ENCODE peak calls at places on chromosomes 12 and 14, in four cellular contexts. M is RWPE2; N is mammary epithelial cell; Z is effector memory CD4-positive, alpha-beta T cell. I is an unnamed sample. For H3K4me1, the result is how much of the 10 kb centered on the place peaks cover.

GRCh38 chr14:46137786-46138185 is 513.8 kb downstream of the RPL10L start:
- DNase-seq in Z (no peak), M (no peak), N (no peak), I (no peak)

GRCh38 chr12:131452444-131452860 is 258.4 kb upstream of the SFSWAP start:
- DNase-seq in Z (no peak), N (no peak), M (no peak), I (peak)

GRCh38 chr12:50442178-50442908 is 41.7 kb downstream of the LARP4 start:
- DNase-seq in M (no peak), N (peak), Z (no peak), I (no peak)

GRCh38 chr14:71533396-71533795 is 398.8 kb upstream of the RGS6 start:
- DNase-seq in N (peak), Z (no peak), M (no peak), I (no peak)

GRCh38 chr12:13175499-13175898 is 21.0 kb upstream of the EMP1 start:
- DNase-seq in Z (no peak), N (peak), M (no peak), I (no peak)

GRCh38 chr12:76927170-76927784 is 48.5 kb upstream of the CSRP2 start:
- DNase-seq in N (peak), Z (no peak), M (no peak), I (peak)

GRCh38 chr12:112900298-112901145 is 6.2 kb upstream of the OAS1 start:
- DNase-seq in M (no peak), Z (no peak), N (peak), I (no peak)

GRCh38 chr14:74518221-74518620 is 24.7 kb downstream of the ISCA2 start:
- DNase-seq in M (no peak), N (peak), Z (no peak), I (no peak)

DNA sequence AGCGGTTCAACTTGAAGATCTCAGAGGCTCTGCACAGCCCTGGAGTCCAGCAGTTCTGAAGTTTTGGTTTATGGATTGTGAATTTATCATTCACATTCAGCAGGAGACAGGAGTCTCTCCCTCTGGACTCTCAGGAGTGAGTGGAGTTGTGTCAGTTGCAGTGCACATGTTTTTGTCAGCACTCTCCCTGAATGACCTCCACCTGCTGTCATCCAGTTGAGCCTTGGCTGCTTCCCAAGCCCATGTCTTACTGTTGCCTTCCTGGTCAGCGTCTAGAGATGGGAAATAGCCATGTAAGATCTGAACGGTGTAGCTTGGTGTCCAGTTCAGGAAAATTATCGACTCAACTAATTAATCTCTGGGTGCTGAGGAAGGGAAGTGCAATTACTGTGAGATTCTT is 133.2 kb downstream of the PRKCH start:
- DNase-seq in Z (no peak), N (no peak), M (no peak), I (no peak)
- H3K27ac ChIP-seq in Z (peak), N (no peak), M (no peak), I (no peak)

GRCh38 chr14:105323663-105324062 is 9.1 kb downstream of the PACS2 start:
- DNase-seq in Z (no peak), N (no peak), M (peak), I (no peak)
- H3K4me1 ChIP-seq in Z (under half), N (under half), M (under half), I (under half)

DNA sequence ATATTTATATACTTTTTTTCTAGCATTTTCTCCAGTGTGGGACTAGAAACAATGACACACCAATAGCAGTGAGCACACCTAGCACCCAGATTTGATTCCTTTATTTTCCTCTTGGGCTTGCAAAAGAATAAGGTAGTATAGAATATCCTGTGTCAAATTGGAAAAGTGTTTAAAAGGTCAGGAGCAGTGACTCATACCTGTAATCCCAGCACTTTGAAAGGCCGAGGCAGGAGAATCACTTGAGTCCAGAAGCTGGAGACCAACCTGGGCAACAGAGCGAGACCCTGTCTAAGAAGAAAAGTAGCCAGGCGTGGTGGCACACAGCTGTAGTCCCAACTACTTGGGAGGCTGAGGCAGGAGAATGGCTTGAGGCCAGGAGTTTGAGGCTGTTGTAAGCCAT is 53.8 kb upstream of the SGPP1 start:
- DNase-seq in M (no peak), N (no peak), Z (no peak), I (no peak)
- H3K4me3 ChIP-seq in M (no peak), N (no peak), Z (no peak), I (no peak)

GRCh38 chr12:67826946-67827719 is 162.1 kb upstream of the IFNG-AS1 start:
- DNase-seq in Z (no peak), N (peak), M (no peak), I (no peak)
- H3K27ac ChIP-seq in Z (no peak), N (peak), M (peak), I (peak)

GRCh38 chr12:68612675-68613074 is 2.0 kb downstream of the RAP1B start:
- DNase-seq in N (no peak), M (no peak), Z (no peak), I (no peak)

GRCh38 chr12:68612245-68612644 is 1.5 kb downstream of the RAP1B start:
- DNase-seq in Z (no peak), N (peak), M (no peak), I (no peak)

GRCh38 chr12:68614772-68615171 is 4.1 kb downstream of the RAP1B start:
- DNase-seq in Z (no peak), M (no peak), N (no peak), I (no peak)

GRCh38 chr12:68614105-68614679 is 3.5 kb downstream of the RAP1B start:
- DNase-seq in Z (no peak), N (no peak), M (no peak), I (no peak)

DNA sequence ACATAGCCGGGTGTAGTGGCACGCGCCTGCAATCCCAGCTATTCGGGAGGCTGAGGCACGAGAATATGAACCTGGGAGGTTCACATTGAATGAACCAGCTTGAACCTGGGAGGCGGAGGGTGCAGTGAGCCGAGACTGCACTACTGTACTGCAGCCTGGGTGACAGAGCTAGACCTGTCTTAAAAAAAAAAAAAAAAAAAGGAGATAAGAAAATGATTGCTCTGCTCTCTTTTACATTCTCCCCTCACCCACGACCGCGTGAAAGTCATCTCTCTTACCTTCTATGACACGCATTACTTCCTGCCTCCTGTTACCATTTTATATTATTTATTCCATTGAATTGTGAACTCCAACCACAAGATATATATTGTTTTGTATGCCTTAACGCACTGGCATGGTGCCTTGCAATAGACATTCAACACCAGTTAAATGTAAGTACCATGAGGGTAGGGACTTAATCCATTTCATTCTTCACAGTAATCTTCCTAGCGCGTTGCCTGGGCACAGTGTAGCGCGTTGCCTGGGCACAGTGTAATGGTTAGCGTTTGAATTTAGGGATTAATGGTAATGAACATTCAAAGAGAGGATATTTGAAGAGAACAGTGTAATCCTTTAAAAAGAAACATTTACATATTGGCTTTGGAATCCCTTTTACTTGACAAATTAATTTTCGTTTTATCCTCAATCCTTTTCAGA is 2.7 kb downstream of the RAP1B start:
- DNase-seq in N (no peak), M (no peak), Z (peak), I (no peak)
- H3K4me1 ChIP-seq in N (under half), M (under half), Z (under half), I (under half)

DNA sequence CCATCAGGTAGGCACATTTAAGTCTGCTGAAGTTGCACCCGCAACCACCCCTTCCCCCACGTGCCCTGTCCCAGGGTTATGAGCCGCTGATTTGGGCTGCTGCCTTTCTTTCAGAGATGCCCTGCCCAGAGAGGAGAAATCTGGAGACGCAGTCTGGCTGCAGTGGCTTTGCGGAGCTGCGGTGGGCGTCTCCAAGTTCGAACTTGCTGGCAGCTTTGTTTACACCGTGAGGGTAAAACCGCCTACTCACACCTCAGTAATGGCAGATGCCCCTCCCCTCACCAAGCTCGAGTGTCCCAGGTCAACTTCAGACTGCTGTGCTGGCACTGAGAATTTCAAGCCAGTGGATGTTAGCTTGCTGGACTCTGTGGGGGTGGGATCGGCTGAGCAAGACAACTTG is 14.7 kb downstream of the PTCSC3 start:
- DNase-seq in M (no peak), N (no peak), Z (no peak), I (no peak)
- H3K4me3 ChIP-seq in M (no peak), N (no peak), Z (no peak), I (no peak)

GRCh38 chr12:46461907-46462605 is 89.5 kb upstream of the SLC38A2 start:
- DNase-seq in Z (no peak), M (no peak), N (peak), I (no peak)

GRCh38 chr12:46461459-46461858 is 88.9 kb upstream of the SLC38A2 start:
- DNase-seq in M (no peak), N (no peak), Z (no peak), I (no peak)

GRCh38 chr12:46459111-46459510 is 86.5 kb upstream of the SLC38A2 start:
- DNase-seq in M (no peak), Z (no peak), N (peak), I (no peak)

GRCh38 chr12:46459881-46460545 is 87.4 kb upstream of the SLC38A2 start:
- DNase-seq in Z (no peak), M (no peak), N (no peak), I (no peak)

GRCh38 chr12:46460682-46461215 is 88.2 kb upstream of the SLC38A2 start:
- DNase-seq in Z (no peak), M (no peak), N (no peak), I (no peak)
- H3K27ac ChIP-seq in Z (no peak), M (peak), N (no peak), I (peak)

GRCh38 chr12:19239616-19240234 is 110.2 kb downstream of the PLEKHA5 start:
- DNase-seq in N (no peak), Z (no peak), M (no peak), I (no peak)
- H3K4me1 ChIP-seq in N (under half), Z (under half), M (under half), I (half or more)